ENCODE peak calls at places on chromosomes 16 and 17, in ten cellular contexts. B is body of pancreas, A is IMR-90, O is mucosa of descending colon, G is thoracic aorta, U is fibroblast of lung, L is heart left ventricle, D is Caco-2, X is cardiac fibroblast, I is uterus. M is an unnamed sample.

GRCh38 chr17:7888184-7888920 is at the start of gene CHD3:
- DNase-seq in B (peak), G (no peak), O (peak), L (no peak), I (no peak), A (peak), U (peak), D (peak), X (peak), M (no peak)

GRCh38 chr17:56723471-56723870 is 110.2 kb downstream of the C17orf67 start:
- DNase-seq in O (no peak), I (no peak), U (no peak), A (no peak), L (no peak), X (no peak), B (no peak), D (no peak), G (no peak), M (no peak)

GRCh38 chr17:77909816-77910215 is 48.7 kb upstream of the TNRC6C start:
- DNase-seq in G (no peak), X (no peak), U (no peak), D (no peak), B (no peak), O (no peak), I (no peak), A (no peak), L (no peak), M (no peak)

GRCh38 chr17:43016216-43016615 is 6.0 kb downstream of the VAT1 start:
- DNase-seq in A (no peak), B (no peak), X (no peak), L (no peak), G (no peak), U (no peak), O (no peak), I (no peak), D (no peak), M (no peak)

GRCh38 chr16:49158029-49158642 is 123.5 kb downstream of the CBLN1 start:
- DNase-seq in B (no peak), A (peak), L (no peak), I (no peak), G (no peak), X (peak), U (peak), O (no peak), D (peak), M (peak)

GRCh38 chr17:34117811-34118210 is 137.3 kb upstream of the CCL2 start:
- DNase-seq in L (no peak), G (no peak), O (no peak), X (no peak), I (no peak), D (no peak), B (no peak), U (no peak), A (no peak), M (no peak)

GRCh38 chr16:50308237-50308965 is 42.0 kb downstream of the ADCY7 start:
- DNase-seq in A (no peak), I (no peak), L (no peak), B (peak), U (no peak), D (no peak), X (no peak), O (peak), G (no peak), M (no peak)

GRCh38 chr16:67560827-67561342 is 1.4 kb upstream of the CTCF start:
- DNase-seq in X (no peak), I (no peak), G (no peak), O (no peak), B (no peak), D (no peak), U (no peak), L (no peak), A (no peak), M (no peak)

GRCh38 chr17:237406-237955 is 56.0 kb upstream of the DOC2B start:
- DNase-seq in D (peak), I (no peak), X (no peak), L (peak), B (no peak), U (no peak), O (peak), A (no peak), G (no peak), M (no peak)

GRCh38 chr17:40560592-40561293 is 4.5 kb downstream of the CCR7 start:
- DNase-seq in I (no peak), G (no peak), U (peak), X (peak), L (no peak), D (peak), O (no peak), A (peak), B (no peak), M (no peak)

GRCh38 chr17:40561294-40561870 is 3.9 kb downstream of the CCR7 start:
- DNase-seq in B (no peak), A (no peak), X (no peak), O (no peak), I (no peak), D (peak), G (no peak), U (no peak), L (no peak), M (no peak)

GRCh38 chr17:40563371-40564052 is 1.8 kb downstream of the CCR7 start:
- DNase-seq in D (no peak), L (no peak), I (no peak), B (no peak), G (no peak), A (no peak), O (no peak), X (no peak), U (no peak), M (no peak)

GRCh38 chr17:40562841-40563370 is 2.4 kb downstream of the CCR7 start:
- DNase-seq in D (no peak), L (no peak), B (no peak), G (no peak), U (no peak), I (no peak), O (no peak), A (no peak), X (no peak), M (no peak)

DNA sequence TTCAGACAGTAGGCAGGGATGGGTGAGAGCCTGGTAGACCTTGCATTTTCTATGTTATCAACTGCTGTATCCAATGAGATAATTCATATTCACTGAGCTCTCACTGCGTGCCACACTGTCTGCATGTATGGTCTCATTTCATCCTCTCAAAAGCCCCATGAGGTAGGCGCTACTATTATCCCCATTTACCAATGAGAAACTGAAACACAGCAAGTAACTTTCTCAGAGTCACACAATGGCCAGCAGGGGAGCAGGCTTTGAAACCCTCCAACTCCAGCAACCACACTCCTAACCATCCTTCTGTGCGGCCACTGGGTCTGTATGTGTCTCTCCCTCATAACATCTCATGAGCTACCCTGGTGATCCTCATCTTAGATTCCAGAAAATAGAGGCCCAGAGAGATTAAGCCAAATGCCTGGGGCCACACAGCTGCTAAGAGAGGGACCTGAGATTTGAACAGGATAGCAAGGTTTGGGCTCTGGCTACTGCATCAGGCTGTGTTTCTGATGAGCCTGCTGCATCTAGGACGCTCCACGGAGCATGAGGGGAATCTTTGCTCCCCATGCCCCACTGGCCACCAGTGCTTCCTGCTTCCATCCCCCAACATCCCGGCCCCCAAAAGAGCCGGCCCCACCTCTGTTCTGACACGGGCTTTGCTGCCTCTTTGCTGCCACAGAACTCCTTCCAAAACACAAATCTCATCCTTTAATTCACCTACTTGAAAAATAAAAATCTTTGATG is 3.2 kb downstream of the CCR7 start:
- DNase-seq in A (no peak), X (no peak), O (no peak), G (no peak), L (no peak), B (no peak), U (no peak), I (no peak), D (peak), M (no peak)
- TF ChIP-seq CTCF in A (peak), X (peak), O (no peak), G (no peak), L (no peak), B (no peak), U (peak), I (no peak), D (no peak), M (no peak)

DNA sequence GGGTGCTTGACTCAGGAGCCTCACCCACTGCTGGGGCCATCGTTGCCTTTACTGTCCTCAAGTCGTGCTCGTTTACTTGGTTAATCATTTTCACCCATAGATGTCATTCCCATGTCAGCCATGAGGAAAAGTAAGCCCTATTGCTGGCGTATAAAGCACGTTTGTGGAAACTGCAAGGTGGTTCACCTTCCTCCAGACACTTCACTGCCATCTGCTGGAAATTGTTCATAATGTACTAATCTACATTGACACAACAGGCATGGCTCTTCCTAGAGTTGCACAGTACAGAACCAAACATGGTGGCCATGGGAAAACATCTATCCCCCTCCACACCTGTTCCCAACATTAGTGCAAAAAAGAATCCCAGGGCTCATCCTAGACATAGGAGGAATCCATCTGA is 116.6 kb downstream of the ZNF18 start:
- DNase-seq in O (no peak), L (no peak), G (no peak), D (peak), U (no peak), B (no peak), A (no peak), I (no peak), X (no peak), M (no peak)
- TF ChIP-seq CTCF in O (peak), L (peak), G (no peak), D (peak), U (no peak), B (peak), A (no peak), I (no peak), X (no peak), M (peak)

DNA sequence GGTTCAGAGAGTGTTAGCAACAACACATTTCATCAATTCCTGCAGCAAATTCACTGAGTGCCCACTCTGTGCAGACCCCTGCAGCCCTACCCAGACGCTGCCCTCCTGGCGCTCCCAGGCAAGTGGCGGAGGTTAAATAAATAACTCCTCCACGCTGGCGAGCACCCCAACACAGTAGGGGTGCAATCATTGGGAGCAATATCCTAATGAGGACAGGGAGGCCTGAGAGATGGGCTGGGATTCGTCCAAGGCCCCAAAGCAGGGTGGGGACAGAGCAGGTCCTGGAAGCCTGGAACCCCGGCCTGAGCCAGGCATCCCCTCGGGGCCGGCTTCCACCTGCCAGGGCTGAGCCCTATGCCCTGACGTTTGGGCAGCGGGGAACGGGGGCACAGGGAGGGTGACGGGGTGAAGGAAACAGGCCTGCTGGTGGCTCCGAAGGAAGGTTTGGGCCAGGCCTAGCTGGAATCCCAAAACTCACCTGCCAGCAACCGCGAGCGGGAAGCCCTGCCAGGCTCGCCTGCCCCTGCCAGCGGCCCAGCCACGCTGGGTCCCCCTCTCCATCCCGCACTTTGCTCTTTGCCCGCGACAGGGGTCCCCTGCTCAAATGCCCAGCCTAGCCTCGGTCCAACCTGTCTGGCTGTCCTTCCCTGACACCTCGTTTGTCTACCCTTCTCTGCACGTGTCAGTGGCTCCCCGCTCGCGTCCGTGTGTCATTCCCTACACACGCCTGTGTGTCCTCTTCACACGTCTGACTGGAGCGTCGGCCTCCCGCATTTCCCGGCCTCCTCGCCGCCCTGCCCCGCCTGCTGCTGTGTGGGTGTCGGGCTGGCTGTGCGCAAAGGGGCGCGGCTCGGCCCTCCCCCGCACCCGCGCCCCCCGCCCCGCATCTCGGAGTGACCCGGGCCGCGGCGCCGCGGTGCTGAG is 721 bp upstream of the BEAN1 start:
- DNase-seq in A (no peak), X (no peak), O (no peak), G (no peak), L (no peak), B (no peak), U (no peak), D (no peak), I (no peak), M (no peak)
- TF ChIP-seq CTCF in A (no peak), X (no peak), O (no peak), G (no peak), L (no peak), B (no peak), U (no peak), D (no peak), I (no peak), M (no peak)

GRCh38 chr16:76653390-76654026 is 376.3 kb downstream of the CNTNAP4 start:
- DNase-seq in D (peak), I (no peak), A (peak), B (no peak), L (no peak), U (peak), O (no peak), X (peak), G (no peak), M (peak)
- TF ChIP-seq CTCF in D (peak), I (no peak), A (peak), B (peak), L (no peak), U (peak), O (no peak), X (peak), G (no peak), M (peak)

GRCh38 chr17:45161288-45162021 is at the start of gene HEXIM2:
- DNase-seq in X (peak), B (peak), D (peak), I (peak), O (peak), U (peak), L (peak), G (peak), A (peak), M (peak)

GRCh38 chr17:45156242-45156641 is 5.4 kb upstream of the HEXIM2 start:
- DNase-seq in O (no peak), A (no peak), G (no peak), U (no peak), I (no peak), B (no peak), X (no peak), D (no peak), L (no peak), M (no peak)

GRCh38 chr17:45162022-45162687 is 480 bp downstream of the HEXIM2 start:
- DNase-seq in I (no peak), D (no peak), U (no peak), B (peak), O (no peak), G (no peak), L (no peak), A (no peak), X (no peak), M (no peak)

GRCh38 chr17:45164734-45165269 is 3.1 kb downstream of the HEXIM2 start:
- DNase-seq in D (no peak), U (no peak), G (no peak), A (no peak), B (no peak), L (no peak), O (no peak), I (no peak), X (no peak), M (no peak)

GRCh38 chr17:45160505-45161287 is 979 bp upstream of the HEXIM2 start:
- DNase-seq in B (peak), O (peak), A (peak), D (peak), U (peak), L (peak), I (peak), G (no peak), X (peak), M (peak)
- TF ChIP-seq CTCF in B (peak), O (no peak), A (peak), D (peak), U (peak), L (no peak), I (peak), G (peak), X (no peak), M (no peak)

GRCh38 chr16:7861891-7862585 is 529.4 kb downstream of the RBFOX1 start:
- DNase-seq in A (no peak), D (no peak), O (no peak), G (no peak), I (no peak), L (no peak), B (no peak), U (no peak), X (no peak), M (no peak)
- TF ChIP-seq CTCF in A (no peak), D (no peak), O (no peak), G (no peak), I (no peak), L (no peak), B (no peak), U (no peak), X (no peak), M (no peak)

GRCh38 chr17:50830298-50830697 is 5.1 kb upstream of the WFIKKN2 start:
- DNase-seq in A (no peak), X (peak), O (no peak), L (no peak), U (no peak), B (no peak), G (no peak), D (no peak), I (no peak), M (no peak)
- TF ChIP-seq CTCF in A (no peak), X (no peak), O (no peak), L (no peak), U (no peak), B (peak), G (no peak), D (no peak), I (no peak), M (no peak)

GRCh38 chr17:79109584-79109983 is 35.0 kb downstream of the ENGASE start:
- DNase-seq in G (no peak), I (no peak), O (no peak), B (no peak), L (no peak), A (no peak), X (no peak), U (no peak), D (no peak), M (no peak)
- TF ChIP-seq CTCF in G (no peak), I (no peak), O (no peak), B (no peak), L (no peak), A (no peak), X (no peak), U (no peak), D (peak), M (no peak)

DNA sequence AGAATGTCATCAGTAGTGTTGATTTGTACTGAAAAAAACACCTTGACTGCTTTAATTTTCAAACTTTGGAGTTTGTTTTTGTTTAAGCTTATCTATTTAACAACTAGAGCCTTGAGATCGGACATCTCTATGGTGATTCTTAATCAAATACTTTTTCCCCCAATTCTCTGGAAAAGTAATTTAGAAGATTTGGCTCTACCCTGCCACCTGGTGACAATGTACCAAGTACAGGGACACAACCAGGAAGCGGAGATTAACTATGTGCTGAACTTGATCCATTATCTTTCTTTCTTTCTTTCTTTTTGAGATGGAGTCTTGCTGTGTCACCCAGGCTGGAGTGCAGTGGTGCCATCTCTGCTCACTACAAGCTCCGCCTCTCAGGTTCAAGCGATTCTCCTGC is 30.8 kb downstream of the USP43 start:
- DNase-seq in I (no peak), D (no peak), L (no peak), O (no peak), X (no peak), B (no peak), G (no peak), A (no peak), U (no peak), M (no peak)
- TF ChIP-seq CTCF in I (no peak), D (peak), L (no peak), O (no peak), X (no peak), B (peak), G (no peak), A (no peak), U (no peak), M (no peak)